ENCODE peak calls at places on chromosomes 1 and 21, in four cellular contexts. K is tibial nerve; D is testis; H is CD8-positive, alpha-beta T cell. X is an unnamed sample.

GRCh38 chr1:212457740-212458338 is 25.1 kb downstream of the NENF start:
- DNase-seq in K (no peak), D (peak), H (peak), X (peak)

GRCh38 chr21:18058731-18059398 is 185.8 kb upstream of the CHODL start:
- DNase-seq in K (no peak), D (no peak), H (no peak), X (no peak)

GRCh38 chr1:77347646-77348045 is 65.8 kb downstream of the AK5 start:
- DNase-seq in K (no peak), D (no peak), H (no peak), X (no peak)

GRCh38 chr1:31750858-31751638 is 13.1 kb downstream of the ADGRB2 start:
- DNase-seq in K (no peak), D (no peak), H (peak), X (no peak)

GRCh38 chr1:24155011-24155782 is 12.3 kb upstream of the IL22RA1 start:
- DNase-seq in K (no peak), D (no peak), H (no peak), X (no peak)

GRCh38 chr1:101748077-101748476 is 248.6 kb downstream of the OLFM3 start:
- DNase-seq in K (no peak), D (no peak), H (no peak), X (no peak)

GRCh38 chr1:44293761-44294315 is 61.2 kb downstream of the ERI3 start:
- DNase-seq in K (no peak), D (no peak), H (no peak), X (no peak)

GRCh38 chr1:211127166-211127565 is 6.8 kb downstream of the KCNH1 start:
- DNase-seq in K (no peak), D (no peak), H (no peak), X (no peak)

GRCh38 chr1:153774780-153775431 is at the start of gene SLC27A3:
- DNase-seq in K (peak), D (peak), H (no peak), X (no peak)

GRCh38 chr1:1929639-1930545 is 10.8 kb upstream of the TMEM52 start:
- DNase-seq in K (no peak), D (no peak), H (no peak), X (peak)

GRCh38 chr21:41065539-41065938 is 102.4 kb upstream of the BACE2 start:
- DNase-seq in K (no peak), D (no peak), H (no peak), X (no peak)

GRCh38 chr1:205791568-205792180 is 16.4 kb upstream of the RAB29 start:
- DNase-seq in K (peak), D (peak), H (peak), X (peak)
- H3K27ac ChIP-seq in K (no peak), D (no peak), H (no peak), X (no peak)

GRCh38 chr1:201665036-201665435 is 126.1 kb downstream of the NAV1 start:
- DNase-seq in K (no peak), D (no peak), H (no peak), X (no peak)
- H3K27ac ChIP-seq in K (no peak), D (no peak), H (no peak), X (no peak)

GRCh38 chr21:44353200-44353970 is at the start of gene TRPM2:
- DNase-seq in K (no peak), D (no peak), H (no peak), X (no peak)

GRCh38 chr21:44351535-44352252 is 1.7 kb upstream of the TRPM2 start:
- DNase-seq in K (no peak), D (no peak), H (no peak), X (no peak)

GRCh38 chr21:44352253-44352860 is 1.1 kb upstream of the TRPM2 start:
- DNase-seq in K (no peak), D (no peak), H (no peak), X (no peak)

GRCh38 chr21:44354775-44355771 is 1.7 kb downstream of the TRPM2 start:
- DNase-seq in K (no peak), D (no peak), H (no peak), X (peak)

DNA sequence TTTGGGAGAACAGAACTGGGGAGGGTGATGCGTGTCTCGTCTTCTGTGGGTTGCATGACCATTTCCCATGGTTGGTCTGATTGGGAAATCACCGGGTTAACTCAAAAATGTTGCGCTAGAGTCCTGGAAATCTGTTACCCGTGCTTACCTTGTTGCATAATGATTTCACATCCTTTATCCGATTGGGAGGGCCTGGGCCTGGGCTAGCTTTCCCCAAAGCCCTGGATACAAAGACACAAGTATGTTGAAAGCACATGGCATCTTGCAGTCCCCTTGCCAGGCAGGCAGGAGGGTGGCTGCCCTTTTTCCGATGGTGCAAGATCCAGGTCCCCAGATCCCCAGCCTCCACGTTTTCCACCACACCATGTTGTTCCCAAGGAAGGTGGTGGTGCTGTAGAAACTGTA is 582 bp downstream of the TRPM2 start:
- DNase-seq in K (no peak), D (no peak), H (no peak), X (no peak)
- H3K27ac ChIP-seq in K (peak), D (no peak), H (no peak), X (no peak)

GRCh38 chr1:41917835-41918449 is 780 bp downstream of the HIVEP3 start:
- DNase-seq in K (no peak), D (peak), H (peak), X (peak)

GRCh38 chr1:41919131-41919530 is 409 bp upstream of the HIVEP3 start:
- DNase-seq in K (no peak), D (no peak), H (no peak), X (no peak)

GRCh38 chr1:41919764-41920397 is 1.2 kb upstream of the HIVEP3 start:
- DNase-seq in K (no peak), D (no peak), H (peak), X (peak)

GRCh38 chr1:41917051-41917530 is 1.6 kb downstream of the HIVEP3 start:
- DNase-seq in K (no peak), D (no peak), H (no peak), X (no peak)

DNA sequence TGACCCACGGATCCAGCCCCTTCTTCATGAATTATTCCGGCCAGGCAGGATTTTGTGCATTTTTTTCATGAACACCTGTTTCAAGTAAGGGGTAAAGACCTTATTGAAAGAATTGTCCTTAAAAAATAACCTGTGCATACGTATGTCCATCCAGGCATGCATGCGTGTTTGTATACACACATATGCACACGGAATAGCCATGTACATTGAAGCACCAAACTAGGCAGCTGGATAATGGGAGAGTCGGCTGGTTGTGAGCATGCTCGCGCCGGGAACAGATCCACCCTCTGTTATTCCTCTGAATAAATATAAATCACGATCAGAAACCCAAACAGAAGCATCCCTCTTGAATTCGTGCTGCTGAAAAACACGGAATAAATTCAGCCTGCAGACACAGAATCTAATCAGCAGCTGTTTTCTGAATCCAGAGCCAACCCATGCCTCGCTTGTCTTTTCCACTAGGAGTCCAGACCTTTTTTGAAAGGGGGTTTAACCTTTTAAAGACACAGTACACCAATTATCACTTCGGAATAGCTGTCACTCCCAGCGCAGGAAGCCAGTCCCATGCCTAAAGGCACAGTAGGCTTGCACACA is at the start of gene HIVEP3:
- DNase-seq in K (no peak), D (peak), H (no peak), X (peak)
- H3K27ac ChIP-seq in K (peak), D (no peak), H (peak), X (no peak)